ENCODE peak calls at places on chromosomes 2 and 18, in five cellular contexts. T is iris pigment epithelial cell; A is CD8-positive, alpha-beta T cell; D is Calu3; W is iPS-NIHi11. B is an unnamed sample.

GRCh38 chr2:64233396-64233922 is 89.2 kb upstream of the PELI1 start:
- DNase-seq in T (no peak), W (no peak), A (no peak), D (no peak), B (no peak)

GRCh38 chr2:38483773-38484501 is 106.9 kb upstream of the ATL2 start:
- DNase-seq in T (no peak), W (no peak), A (no peak), D (no peak), B (no peak)

GRCh38 chr2:226794751-226795171 is 4.9 kb downstream of the IRS1 start:
- DNase-seq in W (no peak), T (peak), A (no peak), D (no peak), B (no peak)

GRCh38 chr2:55885129-55885943 is 38.2 kb downstream of the EFEMP1 start:
- DNase-seq in T (peak), W (no peak), A (no peak), D (peak), B (no peak)

GRCh38 chr2:164992818-164993217 is 37.5 kb upstream of the SLC38A11 start:
- DNase-seq in D (peak), A (peak), T (peak), W (peak), B (no peak)

GRCh38 chr2:30780776-30781330 is 26.4 kb downstream of the CAPN13 start:
- DNase-seq in T (no peak), A (no peak), W (no peak), D (no peak), B (no peak)

GRCh38 chr18:63342206-63342605 is 22.6 kb upstream of the BCL2 start:
- DNase-seq in D (no peak), W (peak), T (peak), A (peak), B (peak)

GRCh38 chr2:99911711-99912110 is 230.7 kb downstream of the AFF3 start:
- DNase-seq in W (no peak), T (no peak), D (no peak), A (no peak), B (no peak)

GRCh38 chr2:134253804-134254203 is at the start of gene MGAT5:
- DNase-seq in D (no peak), T (no peak), A (no peak), W (no peak), B (no peak)

GRCh38 chr2:181466661-181467576 is 9.7 kb downstream of the ITGA4 start:
- DNase-seq in W (peak), T (peak), D (peak), A (peak), B (peak)

GRCh38 chr2:238286987-238287386 is 1.4 kb downstream of the PER2 start:
- DNase-seq in T (no peak), D (peak), A (no peak), W (no peak), B (peak)

GRCh38 chr2:11582526-11583202 is 48.8 kb downstream of the GREB1 start:
- DNase-seq in W (peak), T (peak), D (peak), A (peak), B (peak)

GRCh38 chr2:19349911-19350677 is 8.3 kb downstream of the OSR1 start:
- DNase-seq in D (peak), T (peak), A (peak), W (peak), B (peak)

GRCh38 chr2:216880509-216881184 is 20.8 kb upstream of the TNP1 start:
- DNase-seq in W (no peak), A (no peak), D (no peak), T (peak), B (no peak)

GRCh38 chr2:138061961-138062360 is 97.7 kb downstream of the HNMT start:
- DNase-seq in A (no peak), T (no peak), D (no peak), W (no peak), B (no peak)

GRCh38 chr2:181123798-181124217 is 143.4 kb downstream of the UBE2E3 start:
- DNase-seq in D (no peak), A (peak), W (no peak), T (peak), B (no peak)

GRCh38 chr2:238854699-238855111 is 6.8 kb downstream of the TWIST2 start:
- DNase-seq in A (no peak), T (no peak), W (no peak), D (no peak), B (no peak)

GRCh38 chr2:174635747-174636399 is 38.3 kb upstream of the WIPF1 start:
- DNase-seq in A (no peak), T (peak), W (no peak), D (no peak), B (no peak)

GRCh38 chr2:241762321-241762932 is 14.2 kb upstream of the GAL3ST2 start:
- DNase-seq in A (no peak), W (peak), T (no peak), D (no peak), B (no peak)

GRCh38 chr2:85582467-85582866 is 1.8 kb upstream of the VAMP5 start:
- DNase-seq in A (no peak), W (no peak), D (no peak), T (no peak), B (no peak)

GRCh38 chr2:36485521-36485920 is 112.4 kb downstream of the FEZ2 start:
- DNase-seq in W (no peak), D (peak), T (peak), A (no peak), B (no peak)

GRCh38 chr18:75407468-75408437 is 19.8 kb downstream of the SMIM21 start:
- DNase-seq in T (peak), W (peak), D (no peak), A (no peak), B (no peak)

GRCh38 chr2:29015701-29016470 is 34.8 kb downstream of the TOGARAM2 start:
- DNase-seq in W (no peak), T (no peak), D (no peak), A (no peak), B (no peak)